ENCODE peak calls at places on chromosomes 2 and 18, in four cellular contexts. A is stimulated activated CD4-positive, alpha-beta T cell treated with anti-CD3 and anti-CD28 coated beads, TNF-alpha, amount 100 ng/mL, for 24 hours; T is CD8-positive, alpha-beta T cell; O is naive thymus-derived CD4-positive, alpha-beta T cell. M is an unnamed sample.
A peak's percentile ranks its signal among the peaks of the same experiment; 100 is the strongest.

GRCh38 chr18:11872479-11873136 is 21.4 kb downstream of the CHMP1B start:
- DNase-seq in A (no peak), T (no peak), O (no peak), M (no peak)

GRCh38 chr2:165568361-165568760 is 98.9 kb downstream of the CSRNP3 start:
- DNase-seq in A (no peak), T (no peak), O (no peak), M (no peak)

GRCh38 chr2:94987074-94988020 is 38.2 kb upstream of the MAL start:
- DNase-seq in A (no peak), T (no peak), O (no peak), M (no peak)

GRCh38 chr2:127577973-127578372 is 42.5 kb downstream of the MYO7B start:
- DNase-seq in A (no peak), T (no peak), O (no peak), M (no peak)

GRCh38 chr2:127365211-127365643 is 22.5 kb downstream of the MAP3K2 start:
- DNase-seq in A (no peak), T (no peak), O (no peak), M (no peak)

GRCh38 chr18:10006261-10006903 is 92.6 kb downstream of the VAPA start:
- DNase-seq in A (no peak), T (no peak), O (no peak), M (no peak)

GRCh38 chr2:170221317-170222288 is 43.7 kb downstream of the MYO3B start:
- DNase-seq in A (no peak), T (no peak), O (no peak), M (no peak)

GRCh38 chr2:85788603-85789002 is 34.8 kb downstream of the ATOH8 start:
- DNase-seq in A (no peak), T (no peak), O (no peak), M (no peak)

GRCh38 chr2:42095923-42096408 is 48.1 kb downstream of the PKDCC start:
- DNase-seq in A (peak; percentile 66), T (peak; percentile 71), O (peak; percentile 66), M (peak; percentile 58)

GRCh38 chr18:60062396-60062795 is 162.6 kb downstream of the PMAIP1 start:
- DNase-seq in A (no peak), T (no peak), O (no peak), M (no peak)

GRCh38 chr2:9613291-9613690 is 17.5 kb downstream of the YWHAQ start:
- DNase-seq in A (no peak), T (no peak), O (no peak), M (no peak)